ENCODE peak calls at places on chromosome 3, in four cellular contexts. L is epithelial cell of esophagus, K is neural progenitor cell, T is tibial nerve. O is an unnamed sample.

GRCh38 chr3:88031543-88032148 is 27.2 kb downstream of the CGGBP1 start:
- DNase-seq in L (peak), K (no peak), T (no peak), O (no peak)

GRCh38 chr3:15576475-15576874 is 24.9 kb downstream of the HACL1 start:
- DNase-seq in L (no peak), K (no peak), T (no peak), O (no peak)

GRCh38 chr3:142888099-142888483 is 792 bp downstream of the PCOLCE2 start:
- DNase-seq in L (peak), K (no peak), T (peak), O (no peak)

GRCh38 chr3:33096103-33096868 is 660 bp downstream of the GLB1 start:
- DNase-seq in L (peak), K (peak), T (peak), O (no peak)

GRCh38 chr3:84567796-84568195 is 391.0 kb upstream of the CADM2 start:
- DNase-seq in L (no peak), K (no peak), T (no peak), O (no peak)

GRCh38 chr3:178483704-178484103 is 52.5 kb upstream of the KCNMB2 start:
- DNase-seq in L (no peak), K (no peak), T (no peak), O (no peak)

GRCh38 chr3:14428087-14429067 is 26.0 kb downstream of the SLC6A6 start:
- DNase-seq in L (no peak), K (no peak), T (no peak), O (no peak)

GRCh38 chr3:138867996-138868395 is 33.3 kb upstream of the PIK3CB start:
- DNase-seq in L (no peak), K (no peak), T (no peak), O (no peak)

GRCh38 chr3:27216955-27217552 is 152.1 kb downstream of the NEK10 start:
- DNase-seq in L (peak), K (no peak), T (no peak), O (no peak)

GRCh38 chr3:49566312-49566711 is 12.0 kb downstream of the BSN start:
- DNase-seq in L (no peak), K (no peak), T (no peak), O (no peak)
- TF ChIP-seq CTCF in L (no peak), K (peak), T (no peak), O (no peak)

GRCh38 chr3:11095932-11096265 is 58.4 kb upstream of the HRH1 start:
- DNase-seq in L (no peak), K (peak), T (no peak), O (no peak)
- TF ChIP-seq CTCF in L (peak), K (peak), T (no peak), O (no peak)

GRCh38 chr3:13346481-13347389 is 73.4 kb downstream of the NUP210 start:
- DNase-seq in L (no peak), K (peak), T (peak), O (no peak)
- TF ChIP-seq CTCF in L (peak), K (peak), T (no peak), O (no peak)

GRCh38 chr3:25064681-25065080 is 363.4 kb upstream of the RARB start:
- DNase-seq in L (no peak), K (no peak), T (no peak), O (no peak)
- TF ChIP-seq CTCF in L (no peak), K (no peak), T (no peak), O (no peak)

GRCh38 chr3:77256584-77257488 is 216.9 kb downstream of the ROBO2 start:
- DNase-seq in L (no peak), K (no peak), T (no peak), O (no peak)
- TF ChIP-seq CTCF in L (no peak), K (no peak), T (no peak), O (no peak)

GRCh38 chr3:81005992-81006391 is 755.5 kb downstream of the GBE1 start:
- DNase-seq in L (peak), K (no peak), T (no peak), O (no peak)
- TF ChIP-seq CTCF in L (no peak), K (peak), T (no peak), O (no peak)

GRCh38 chr3:133667118-133667517 is 5.4 kb upstream of the TOPBP1 start:
- DNase-seq in L (no peak), K (no peak), T (no peak), O (no peak)

GRCh38 chr3:133661454-133662255 is at the start of gene TOPBP1:
- DNase-seq in L (peak), K (peak), T (peak), O (peak)

GRCh38 chr3:133659806-133660205 is 1.9 kb downstream of the TOPBP1 start:
- DNase-seq in L (no peak), K (no peak), T (no peak), O (no peak)

GRCh38 chr3:133663569-133664313 is 2.0 kb upstream of the TOPBP1 start:
- DNase-seq in L (peak), K (peak), T (no peak), O (no peak)

DNA sequence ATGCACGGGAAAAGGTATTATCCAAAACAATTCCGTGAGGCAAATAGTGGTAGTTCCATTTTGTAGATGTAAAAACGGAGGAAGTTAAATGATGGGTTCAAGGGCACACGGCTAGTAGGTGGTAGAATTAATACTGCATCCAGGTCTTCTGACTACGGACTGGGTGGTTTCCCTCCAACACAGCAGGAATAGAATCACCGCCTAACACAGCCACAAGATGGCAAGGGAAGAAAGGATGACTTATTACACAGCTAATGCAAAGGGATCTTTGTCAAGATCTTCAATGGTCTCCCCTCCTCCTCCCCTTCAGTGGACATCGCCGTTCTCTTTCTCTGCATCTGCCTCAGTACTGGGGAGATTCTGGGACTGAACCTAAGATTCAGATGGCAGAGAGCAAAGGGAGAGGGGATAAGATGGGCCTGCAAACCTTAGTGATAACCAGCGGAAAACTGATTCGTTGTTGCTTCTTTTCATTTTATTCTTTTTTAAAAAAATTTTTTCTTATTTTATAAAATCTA is 574 bp upstream of the TOPBP1 start:
- DNase-seq in L (peak), K (peak), T (no peak), O (no peak)
- TF ChIP-seq CTCF in L (peak), K (no peak), T (no peak), O (no peak)

O was measured in ovary.